ENCODE peak calls at places on chromosome 18, in ten cellular contexts. One of them, this sample, is unnamed. For H3K36me3, the result is how much of the 10 kb centered on the place peaks cover.

GRCh38 chr18:68840554-68841263 is 42.8 kb downstream of the CCDC102B start:
- DNase-seq in GM23248: peak
- DNase-seq in H7: no peak
- DNase-seq in effector memory CD4-positive, alpha-beta T cell: no peak
- DNase-seq in aorta: peak
- DNase-seq in GM23338: peak
- DNase-seq in fibroblast of lung: peak
- DNase-seq in SJCRH30: peak
- DNase-seq in adrenal gland: peak
- DNase-seq in Peyer's patch: no peak
- DNase-seq in this sample: no peak

GRCh38 chr18:50080932-50081560 is 113.9 kb downstream of the MYO5B start:
- DNase-seq in GM23248: no peak
- DNase-seq in H7: no peak
- DNase-seq in adrenal gland: no peak
- DNase-seq in GM23338: no peak
- DNase-seq in Peyer's patch: no peak
- DNase-seq in aorta: no peak
- DNase-seq in effector memory CD4-positive, alpha-beta T cell: no peak
- DNase-seq in fibroblast of lung: peak
- DNase-seq in SJCRH30: no peak
- DNase-seq in this sample: no peak

GRCh38 chr18:32763306-32763705 is 9.5 kb downstream of the KLHL14 start:
- DNase-seq in H7: no peak
- DNase-seq in GM23338: no peak
- DNase-seq in Peyer's patch: no peak
- DNase-seq in fibroblast of lung: no peak
- DNase-seq in effector memory CD4-positive, alpha-beta T cell: no peak
- DNase-seq in SJCRH30: no peak
- DNase-seq in GM23248: no peak
- DNase-seq in adrenal gland: no peak
- DNase-seq in aorta: no peak
- DNase-seq in this sample: no peak

GRCh38 chr18:46332956-46333355 is 228.8 kb downstream of the HAUS1 start:
- DNase-seq in SJCRH30: no peak
- DNase-seq in H7: peak
- DNase-seq in GM23248: no peak
- DNase-seq in effector memory CD4-positive, alpha-beta T cell: no peak
- DNase-seq in GM23338: peak
- DNase-seq in adrenal gland: no peak
- DNase-seq in Peyer's patch: no peak
- DNase-seq in aorta: no peak
- DNase-seq in fibroblast of lung: no peak
- DNase-seq in this sample: no peak

GRCh38 chr18:10322408-10322807 is 132.0 kb upstream of the APCDD1 start:
- DNase-seq in fibroblast of lung: peak
- DNase-seq in adrenal gland: no peak
- DNase-seq in effector memory CD4-positive, alpha-beta T cell: no peak
- DNase-seq in GM23248: peak
- DNase-seq in GM23338: no peak
- DNase-seq in H7: no peak
- DNase-seq in Peyer's patch: no peak
- DNase-seq in aorta: no peak
- DNase-seq in SJCRH30: no peak
- DNase-seq in this sample: no peak

GRCh38 chr18:75170022-75170789 is 38.7 kb downstream of the PTGR3 start:
- DNase-seq in adrenal gland: no peak
- DNase-seq in effector memory CD4-positive, alpha-beta T cell: no peak
- DNase-seq in Peyer's patch: no peak
- DNase-seq in H7: no peak
- DNase-seq in aorta: no peak
- DNase-seq in SJCRH30: no peak
- DNase-seq in GM23338: peak
- DNase-seq in fibroblast of lung: no peak
- DNase-seq in GM23248: no peak
- DNase-seq in this sample: no peak

GRCh38 chr18:75377258-75377657 is 50.2 kb downstream of the SMIM21 start:
- DNase-seq in effector memory CD4-positive, alpha-beta T cell: no peak
- DNase-seq in GM23338: no peak
- DNase-seq in aorta: no peak
- DNase-seq in adrenal gland: no peak
- DNase-seq in SJCRH30: peak
- DNase-seq in GM23248: no peak
- DNase-seq in H7: no peak
- DNase-seq in Peyer's patch: no peak
- DNase-seq in fibroblast of lung: peak
- DNase-seq in this sample: no peak

GRCh38 chr18:37489998-37490397 is 75.6 kb downstream of the CELF4 start:
- DNase-seq in adrenal gland: no peak
- DNase-seq in effector memory CD4-positive, alpha-beta T cell: no peak
- DNase-seq in aorta: no peak
- DNase-seq in H7: no peak
- DNase-seq in GM23338: no peak
- DNase-seq in Peyer's patch: no peak
- DNase-seq in GM23248: no peak
- DNase-seq in SJCRH30: no peak
- DNase-seq in fibroblast of lung: no peak
- DNase-seq in this sample: no peak

GRCh38 chr18:5282770-5283169 is 12.8 kb downstream of the ZBTB14 start:
- DNase-seq in adrenal gland: no peak
- DNase-seq in fibroblast of lung: no peak
- DNase-seq in SJCRH30: no peak
- DNase-seq in H7: no peak
- DNase-seq in effector memory CD4-positive, alpha-beta T cell: no peak
- DNase-seq in GM23248: no peak
- DNase-seq in GM23338: no peak
- DNase-seq in Peyer's patch: no peak
- DNase-seq in aorta: no peak
- DNase-seq in this sample: no peak

DNA sequence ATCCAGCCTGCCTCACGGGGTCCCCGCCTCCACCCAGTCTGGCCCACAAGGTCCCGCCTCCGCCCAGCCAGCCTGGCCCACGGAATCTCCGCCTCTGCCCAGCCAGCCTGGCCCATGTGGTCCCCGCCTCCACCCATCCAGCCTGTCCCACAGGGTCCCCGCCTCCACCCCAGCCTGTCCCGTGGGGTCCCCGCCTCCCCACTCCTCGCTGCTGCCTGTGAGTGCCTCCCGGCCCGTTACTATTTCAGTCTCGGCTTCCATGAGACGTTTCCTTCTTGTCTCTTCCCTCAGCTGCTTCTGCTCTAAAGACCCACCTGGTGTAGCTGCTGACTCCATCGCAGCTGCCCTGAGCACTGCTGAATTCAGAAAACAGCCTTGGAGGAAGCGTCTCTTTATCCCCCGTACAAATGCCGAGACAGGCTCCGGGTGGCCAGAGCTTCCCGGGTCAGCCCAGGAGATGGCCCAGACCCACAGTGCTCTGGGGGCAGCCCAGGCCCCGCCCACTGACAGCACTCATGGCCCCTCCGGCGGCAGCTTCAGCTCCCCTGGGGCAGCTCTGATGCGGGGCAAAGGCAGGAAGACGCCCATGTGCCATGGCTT is 69.8 kb downstream of the NFATC1 start:
- DNase-seq in SJCRH30: peak
- DNase-seq in GM23338: peak
- DNase-seq in effector memory CD4-positive, alpha-beta T cell: no peak
- DNase-seq in adrenal gland: no peak
- DNase-seq in H7: peak
- DNase-seq in GM23248: no peak
- DNase-seq in Peyer's patch: peak
- DNase-seq in fibroblast of lung: no peak
- DNase-seq in aorta: no peak
- DNase-seq in this sample: peak
- H3K36me3 ChIP-seq in SJCRH30: under half
- H3K36me3 ChIP-seq in GM23338: under half
- H3K36me3 ChIP-seq in effector memory CD4-positive, alpha-beta T cell: half or more
- H3K36me3 ChIP-seq in adrenal gland: under half
- H3K36me3 ChIP-seq in H7: under half
- H3K36me3 ChIP-seq in GM23248: under half
- H3K36me3 ChIP-seq in Peyer's patch: under half
- H3K36me3 ChIP-seq in fibroblast of lung: under half
- H3K36me3 ChIP-seq in aorta: under half
- H3K36me3 ChIP-seq in this sample: under half

DNA sequence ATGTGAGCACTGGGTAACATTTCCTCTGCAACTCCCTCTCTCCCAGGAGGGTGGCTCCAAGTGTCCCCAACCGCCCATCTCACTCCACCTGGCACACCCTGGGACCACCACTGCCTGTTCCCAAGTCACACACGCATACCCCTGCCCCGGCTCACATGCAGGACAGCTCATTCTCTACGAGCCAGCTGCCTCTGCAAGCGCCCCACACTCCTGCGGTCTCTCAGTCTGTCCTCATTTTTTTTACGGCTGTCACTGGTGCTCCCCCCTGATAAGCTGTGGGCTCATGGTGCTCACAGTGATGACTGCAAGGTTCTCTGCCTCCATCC is 30.8 kb downstream of the AFG3L2 start:
- DNase-seq in effector memory CD4-positive, alpha-beta T cell: no peak
- DNase-seq in SJCRH30: no peak
- DNase-seq in Peyer's patch: no peak
- DNase-seq in fibroblast of lung: no peak
- DNase-seq in adrenal gland: no peak
- DNase-seq in GM23248: no peak
- DNase-seq in aorta: no peak
- DNase-seq in H7: no peak
- DNase-seq in GM23338: no peak
- DNase-seq in this sample: no peak
- H3K36me3 ChIP-seq in effector memory CD4-positive, alpha-beta T cell: half or more
- H3K36me3 ChIP-seq in SJCRH30: under half
- H3K36me3 ChIP-seq in Peyer's patch: half or more
- H3K36me3 ChIP-seq in fibroblast of lung: under half
- H3K36me3 ChIP-seq in adrenal gland: half or more
- H3K36me3 ChIP-seq in GM23248: half or more
- H3K36me3 ChIP-seq in aorta: under half
- H3K36me3 ChIP-seq in H7: under half
- H3K36me3 ChIP-seq in GM23338: under half
- H3K36me3 ChIP-seq in this sample: under half

DNA sequence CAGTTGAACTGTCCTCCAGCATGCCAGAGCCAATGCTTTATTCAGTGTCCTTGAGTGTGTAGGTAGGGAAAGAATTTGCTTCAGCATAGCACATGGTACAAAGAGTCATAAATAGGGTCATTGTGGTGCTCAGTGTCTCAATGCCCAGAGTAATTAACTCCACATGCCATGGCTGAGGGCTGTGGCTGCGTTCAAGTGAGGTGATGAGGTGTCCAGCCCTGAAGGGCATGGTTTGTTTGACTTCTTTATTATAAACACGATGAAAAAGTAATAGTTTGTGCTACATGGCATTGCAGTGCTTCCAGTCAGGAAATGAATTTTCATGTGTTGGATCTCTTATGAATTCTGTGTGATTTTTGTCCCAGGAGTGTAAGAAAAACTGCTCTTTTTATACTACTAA is 507.8 kb upstream of the CDH2 start:
- DNase-seq in GM23338: no peak
- DNase-seq in Peyer's patch: no peak
- DNase-seq in adrenal gland: no peak
- DNase-seq in H7: no peak
- DNase-seq in fibroblast of lung: peak
- DNase-seq in aorta: no peak
- DNase-seq in effector memory CD4-positive, alpha-beta T cell: no peak
- DNase-seq in SJCRH30: no peak
- DNase-seq in GM23248: peak
- DNase-seq in this sample: no peak
- H3K36me3 ChIP-seq in GM23338: under half
- H3K36me3 ChIP-seq in Peyer's patch: under half
- H3K36me3 ChIP-seq in adrenal gland: under half
- H3K36me3 ChIP-seq in H7: under half
- H3K36me3 ChIP-seq in fibroblast of lung: under half
- H3K36me3 ChIP-seq in aorta: under half
- H3K36me3 ChIP-seq in effector memory CD4-positive, alpha-beta T cell: under half
- H3K36me3 ChIP-seq in SJCRH30: under half
- H3K36me3 ChIP-seq in GM23248: under half
- H3K36me3 ChIP-seq in this sample: under half

GRCh38 chr18:48867978-48868377 is 82.8 kb downstream of the SMAD7 start:
- DNase-seq in aorta: no peak
- DNase-seq in fibroblast of lung: no peak
- DNase-seq in GM23338: no peak
- DNase-seq in adrenal gland: no peak
- DNase-seq in Peyer's patch: no peak
- DNase-seq in H7: no peak
- DNase-seq in GM23248: no peak
- DNase-seq in SJCRH30: no peak
- DNase-seq in effector memory CD4-positive, alpha-beta T cell: no peak
- DNase-seq in this sample: no peak

GRCh38 chr18:48868468-48869466 is 82.0 kb downstream of the SMAD7 start:
- DNase-seq in fibroblast of lung: peak
- DNase-seq in GM23248: peak
- DNase-seq in SJCRH30: no peak
- DNase-seq in aorta: no peak
- DNase-seq in effector memory CD4-positive, alpha-beta T cell: no peak
- DNase-seq in Peyer's patch: peak
- DNase-seq in GM23338: no peak
- DNase-seq in adrenal gland: no peak
- DNase-seq in H7: no peak
- DNase-seq in this sample: no peak

GRCh38 chr18:48871391-48872166 is 79.2 kb downstream of the SMAD7 start:
- DNase-seq in Peyer's patch: no peak
- DNase-seq in GM23248: no peak
- DNase-seq in SJCRH30: no peak
- DNase-seq in GM23338: no peak
- DNase-seq in aorta: no peak
- DNase-seq in fibroblast of lung: no peak
- DNase-seq in adrenal gland: no peak
- DNase-seq in effector memory CD4-positive, alpha-beta T cell: no peak
- DNase-seq in H7: no peak
- DNase-seq in this sample: no peak

GRCh38 chr18:48866856-48867255 is 83.9 kb downstream of the SMAD7 start:
- DNase-seq in adrenal gland: no peak
- DNase-seq in aorta: no peak
- DNase-seq in H7: no peak
- DNase-seq in Peyer's patch: no peak
- DNase-seq in GM23338: no peak
- DNase-seq in SJCRH30: no peak
- DNase-seq in effector memory CD4-positive, alpha-beta T cell: no peak
- DNase-seq in fibroblast of lung: no peak
- DNase-seq in GM23248: no peak
- DNase-seq in this sample: no peak

GRCh38 chr18:48869591-48869990 is 81.2 kb downstream of the SMAD7 start:
- DNase-seq in SJCRH30: no peak
- DNase-seq in fibroblast of lung: no peak
- DNase-seq in aorta: no peak
- DNase-seq in H7: no peak
- DNase-seq in Peyer's patch: no peak
- DNase-seq in GM23338: no peak
- DNase-seq in adrenal gland: no peak
- DNase-seq in GM23248: no peak
- DNase-seq in effector memory CD4-positive, alpha-beta T cell: no peak
- DNase-seq in this sample: no peak
- H3K36me3 ChIP-seq in SJCRH30: under half
- H3K36me3 ChIP-seq in fibroblast of lung: under half
- H3K36me3 ChIP-seq in aorta: under half
- H3K36me3 ChIP-seq in H7: under half
- H3K36me3 ChIP-seq in Peyer's patch: under half
- H3K36me3 ChIP-seq in GM23338: under half
- H3K36me3 ChIP-seq in adrenal gland: under half
- H3K36me3 ChIP-seq in GM23248: under half
- H3K36me3 ChIP-seq in effector memory CD4-positive, alpha-beta T cell: under half
- H3K36me3 ChIP-seq in this sample: under half